ENCODE peak calls at places on chromosome X, in four cellular contexts. One of them, this sample, is unnamed.

GRCh38 chrX:129618997-129619396 is 35.8 kb downstream of the APLN start:
- DNase-seq in EL: no peak
- DNase-seq in T-helper 22 cell: no peak
- DNase-seq in AG10803: no peak
- DNase-seq in this sample: no peak

GRCh38 chrX:40109288-40110008 is 11.7 kb upstream of the BCOR start:
- DNase-seq in EL: peak; percentile 63
- DNase-seq in T-helper 22 cell: no peak
- DNase-seq in AG10803: no peak
- DNase-seq in this sample: peak; percentile 56

GRCh38 chrX:150958177-150958576 is 25.0 kb upstream of the HMGB3 start:
- DNase-seq in EL: no peak
- DNase-seq in T-helper 22 cell: no peak
- DNase-seq in AG10803: peak; percentile 44
- DNase-seq in this sample: no peak

GRCh38 chrX:30935985-30936384 is 46.9 kb upstream of the TAB3 start:
- DNase-seq in EL: peak; percentile 28
- DNase-seq in T-helper 22 cell: no peak
- DNase-seq in AG10803: peak; percentile 16
- DNase-seq in this sample: peak; percentile 28

GRCh38 chrX:111360839-111361238 is 51.2 kb downstream of the DCX start:
- DNase-seq in EL: no peak
- DNase-seq in T-helper 22 cell: no peak
- DNase-seq in AG10803: no peak
- DNase-seq in this sample: no peak

GRCh38 chrX:6640727-6641126 is 105.8 kb upstream of the VCX3A start:
- DNase-seq in EL: no peak
- DNase-seq in T-helper 22 cell: no peak
- DNase-seq in AG10803: no peak
- DNase-seq in this sample: no peak

GRCh38 chrX:114774691-114775090 is 190.8 kb downstream of the HTR2C start:
- DNase-seq in EL: no peak
- DNase-seq in T-helper 22 cell: no peak
- DNase-seq in AG10803: peak; percentile 1
- DNase-seq in this sample: peak; percentile 5

GRCh38 chrX:138858438-138858837 is 146.9 kb upstream of the FGF13 start:
- DNase-seq in EL: no peak
- DNase-seq in T-helper 22 cell: no peak
- DNase-seq in AG10803: peak; percentile 88
- DNase-seq in this sample: peak; percentile 65

GRCh38 chrX:2187352-2188115 is 313.2 kb downstream of the DHRSX start:
- DNase-seq in EL: no peak
- DNase-seq in T-helper 22 cell: no peak
- DNase-seq in AG10803: no peak
- DNase-seq in this sample: no peak

GRCh38 chrX:67544871-67545771 is 1.3 kb downstream of the AR start:
- DNase-seq in EL: peak; percentile 71
- DNase-seq in T-helper 22 cell: no peak
- DNase-seq in AG10803: no peak
- DNase-seq in this sample: peak; percentile 49

GRCh38 chrX:19064175-19064574 is 58.1 kb downstream of the ADGRG2 start:
- DNase-seq in EL: peak; percentile 18
- DNase-seq in T-helper 22 cell: no peak
- DNase-seq in AG10803: no peak
- DNase-seq in this sample: peak; percentile 53

GRCh38 chrX:152638443-152638904 is 779 bp downstream of the GABRQ start:
- DNase-seq in EL: no peak
- DNase-seq in T-helper 22 cell: no peak
- DNase-seq in AG10803: no peak
- DNase-seq in this sample: no peak

GRCh38 chrX:46621572-46621971 is 48.0 kb downstream of the CHST7 start:
- DNase-seq in EL: no peak
- DNase-seq in T-helper 22 cell: no peak
- DNase-seq in AG10803: no peak
- DNase-seq in this sample: no peak

GRCh38 chrX:102957751-102958150 is 20.7 kb downstream of the RAB40AL start:
- DNase-seq in EL: peak; percentile 43
- DNase-seq in T-helper 22 cell: no peak
- DNase-seq in AG10803: peak; percentile 11
- DNase-seq in this sample: peak; percentile 5

GRCh38 chrX:30992381-30992904 is 79.4 kb downstream of the FTHL17 start:
- DNase-seq in EL: no peak
- DNase-seq in T-helper 22 cell: no peak
- DNase-seq in AG10803: no peak
- DNase-seq in this sample: peak; percentile 3

GRCh38 chrX:68139791-68140190 is 293.5 kb downstream of the OPHN1 start:
- DNase-seq in EL: peak; percentile 7
- DNase-seq in T-helper 22 cell: no peak
- DNase-seq in AG10803: peak; percentile 25
- DNase-seq in this sample: no peak

GRCh38 chrX:146278381-146278780 is 460.8 kb downstream of the SLITRK2 start:
- DNase-seq in EL: no peak
- DNase-seq in T-helper 22 cell: no peak
- DNase-seq in AG10803: no peak
- DNase-seq in this sample: no peak

GRCh38 chrX:16290997-16291396 is 123.7 kb downstream of the MAGEB17 start:
- DNase-seq in EL: no peak
- DNase-seq in T-helper 22 cell: no peak
- DNase-seq in AG10803: no peak
- DNase-seq in this sample: no peak

GRCh38 chrX:134006484-134007161 is 21.2 kb upstream of the GPC3 start:
- DNase-seq in EL: no peak
- DNase-seq in T-helper 22 cell: no peak
- DNase-seq in AG10803: no peak
- DNase-seq in this sample: no peak

GRCh38 chrX:139290310-139290709 is 240.2 kb upstream of the F9 start:
- DNase-seq in EL: no peak
- DNase-seq in T-helper 22 cell: no peak
- DNase-seq in AG10803: peak; percentile 36
- DNase-seq in this sample: no peak

This sample was measured in iris pigment epithelial cell.